ENCODE peak calls at places on chromosomes 4 and X, in six cellular contexts. X is GM12878, Z is vagina, W is heart left ventricle, N is mammary epithelial cell, V is IMR-90. G is an unnamed sample.

GRCh38 chr4:69689530-69690111 is 36.6 kb upstream of the UGT2A1 start:
- DNase-seq in W (no peak), Z (no peak), X (no peak), N (peak), V (peak), G (no peak)

GRCh38 chrX:80285131-80285773 is 135.0 kb upstream of the TENT5D start:
- DNase-seq in Z (no peak), X (no peak), N (peak), V (peak), W (no peak), G (peak)

GRCh38 chrX:49862093-49862492 is 17.2 kb upstream of the USP27X start:
- DNase-seq in N (no peak), V (no peak), W (no peak), Z (no peak), X (no peak), G (no peak)

GRCh38 chr4:86939123-86939522 is 4.3 kb downstream of the AFF1 start:
- DNase-seq in V (no peak), X (no peak), Z (no peak), W (no peak), N (no peak), G (no peak)

GRCh38 chr4:38040619-38041018 is 80.4 kb downstream of the PTTG2 start:
- DNase-seq in N (no peak), W (no peak), X (no peak), Z (no peak), V (no peak), G (no peak)

GRCh38 chr4:108018038-108018883 is 28.6 kb downstream of the HADH start:
- DNase-seq in W (peak), Z (no peak), V (peak), X (no peak), N (peak), G (peak)

GRCh38 chrX:10054396-10054795 is 87.2 kb downstream of the CLDN34 start:
- DNase-seq in V (no peak), N (peak), W (no peak), X (no peak), Z (no peak), G (no peak)

GRCh38 chr4:24885342-24885741 is 27.5 kb downstream of the CCDC149 start:
- DNase-seq in N (no peak), V (no peak), W (no peak), X (no peak), Z (no peak), G (no peak)

GRCh38 chrX:48574270-48575266 is at the start of gene RBM3:
- DNase-seq in Z (peak), W (peak), V (peak), N (peak), X (peak), G (peak)

GRCh38 chr4:147916351-147916750 is 184.5 kb downstream of the ARHGAP10 start:
- DNase-seq in N (no peak), W (no peak), Z (no peak), V (no peak), X (no peak), G (no peak)

GRCh38 chrX:155819966-155820491 is 61.1 kb upstream of the VAMP7 start:
- DNase-seq in W (peak), X (peak), V (peak), N (peak), Z (no peak), G (peak)

GRCh38 chrX:374566-374965 is 12.1 kb downstream of the PPP2R3B start:
- DNase-seq in V (peak), Z (no peak), N (no peak), W (no peak), X (no peak), G (no peak)

DNA sequence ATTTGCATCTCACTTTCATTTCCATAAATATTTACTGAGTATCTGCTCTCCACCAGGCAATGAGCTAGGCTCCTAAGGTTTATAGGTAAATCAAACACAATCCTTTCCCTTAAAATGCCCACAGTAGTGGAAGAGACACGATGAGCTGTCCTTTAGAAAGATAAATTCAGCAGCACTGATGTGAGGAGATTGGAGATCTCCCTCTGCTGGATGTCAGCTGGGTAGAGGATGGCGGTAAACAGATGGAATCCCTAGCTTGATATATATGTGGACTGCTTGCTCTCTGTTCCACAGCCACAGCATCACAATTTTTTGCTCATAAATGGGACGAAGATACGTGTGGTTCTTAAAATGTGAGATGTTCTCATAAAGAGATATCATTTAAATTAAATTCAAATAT is 216.4 kb upstream of the RASGEF1B start:
- DNase-seq in X (no peak), V (no peak), W (no peak), Z (no peak), N (peak), G (no peak)
- TF ChIP-seq CTCF in X (no peak), V (peak), W (no peak), Z (no peak), N (no peak), G (no peak)

GRCh38 chr4:182492456-182492855 is 249.3 kb downstream of the TENM3 start:
- DNase-seq in Z (no peak), V (peak), W (no peak), N (peak), X (no peak), G (no peak)

GRCh38 chr4:182493377-182493776 is 250.2 kb downstream of the TENM3 start:
- DNase-seq in X (no peak), Z (no peak), V (no peak), N (no peak), W (no peak), G (no peak)

GRCh38 chr4:182488886-182489285 is 245.7 kb downstream of the TENM3 start:
- DNase-seq in X (no peak), Z (no peak), W (no peak), N (no peak), V (no peak), G (no peak)

GRCh38 chr4:182486895-182487294 is 243.7 kb downstream of the TENM3 start:
- DNase-seq in W (no peak), N (peak), X (no peak), Z (no peak), V (no peak), G (no peak)

GRCh38 chr4:182489607-182490006 is 246.4 kb downstream of the TENM3 start:
- DNase-seq in W (no peak), V (no peak), N (no peak), X (no peak), Z (no peak), G (no peak)
- TF ChIP-seq CTCF in W (no peak), V (no peak), N (no peak), X (no peak), Z (no peak), G (no peak)

GRCh38 chr4:2909583-2909982 is 53.6 kb downstream of the NOP14 start:
- DNase-seq in N (no peak), Z (no peak), X (no peak), W (peak), V (no peak), G (no peak)
- TF ChIP-seq CTCF in N (no peak), Z (no peak), X (no peak), W (no peak), V (no peak), G (no peak)

DNA sequence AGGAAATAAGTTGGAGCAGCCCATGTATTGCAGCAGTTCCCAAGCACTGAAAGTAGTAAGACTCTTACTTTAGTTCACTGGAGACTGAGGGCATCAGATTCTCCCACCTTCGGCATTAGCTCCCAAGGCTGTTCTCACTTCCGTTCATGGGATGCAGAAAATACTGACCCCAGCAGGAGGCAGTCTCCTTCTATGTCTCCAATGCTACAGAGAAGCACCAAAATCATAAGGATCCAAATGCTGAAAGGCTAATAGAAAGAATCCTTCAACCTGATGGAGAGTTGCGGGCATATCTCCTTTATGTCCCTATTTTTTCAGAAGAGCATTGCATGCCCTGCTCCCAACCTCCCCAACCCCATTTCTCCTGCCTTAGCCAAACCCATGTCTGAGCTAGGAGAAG is 32.4 kb downstream of the ADH7 start:
- DNase-seq in W (no peak), Z (no peak), N (no peak), X (no peak), V (no peak), G (no peak)
- TF ChIP-seq CTCF in W (no peak), Z (no peak), N (no peak), X (no peak), V (no peak), G (no peak)